ENCODE peak calls at places on chromosome 2, in four cellular contexts. One of them, this sample, is unnamed.

GRCh38 chr2:95388091-95388692 is 14.3 kb upstream of the FAHD2A start:
- DNase-seq in GM23248: no peak
- DNase-seq in neuronal stem cell: no peak
- DNase-seq in SK-N-SH: no peak
- DNase-seq in this sample: no peak

GRCh38 chr2:88626171-88627054 is 851 bp downstream of the EIF2AK3 start:
- DNase-seq in SK-N-SH: peak; percentile 69
- DNase-seq in GM23248: peak; percentile 71
- DNase-seq in neuronal stem cell: peak; percentile 29
- DNase-seq in this sample: peak; percentile 69

GRCh38 chr2:46229134-46230063 is 67.8 kb upstream of the EPAS1 start:
- DNase-seq in neuronal stem cell: peak; percentile 9
- DNase-seq in GM23248: no peak
- DNase-seq in SK-N-SH: no peak
- DNase-seq in this sample: peak; percentile 41

GRCh38 chr2:118774458-118775133 is 72.9 kb downstream of the EN1 start:
- DNase-seq in GM23248: peak; percentile 85
- DNase-seq in neuronal stem cell: peak; percentile 59
- DNase-seq in SK-N-SH: peak; percentile 75
- DNase-seq in this sample: peak; percentile 91

GRCh38 chr2:185537689-185538088 is 200.9 kb upstream of the FSIP2 start:
- DNase-seq in SK-N-SH: no peak
- DNase-seq in GM23248: no peak
- DNase-seq in neuronal stem cell: no peak
- DNase-seq in this sample: no peak

GRCh38 chr2:88729061-88729745 is 37.7 kb downstream of the RPIA start:
- DNase-seq in neuronal stem cell: no peak
- DNase-seq in GM23248: no peak
- DNase-seq in SK-N-SH: no peak
- DNase-seq in this sample: no peak

GRCh38 chr2:101307503-101307902 is 998 bp downstream of the RNF149 start:
- DNase-seq in GM23248: peak; percentile 56
- DNase-seq in SK-N-SH: no peak
- DNase-seq in neuronal stem cell: no peak
- DNase-seq in this sample: no peak

GRCh38 chr2:231680992-231681852 is 27.1 kb upstream of the PTMA start:
- DNase-seq in neuronal stem cell: peak; percentile 87
- DNase-seq in SK-N-SH: peak; percentile 99
- DNase-seq in GM23248: peak; percentile 83
- DNase-seq in this sample: peak; percentile 97

GRCh38 chr2:10151462-10151861 is 28.9 kb downstream of the RRM2 start:
- DNase-seq in SK-N-SH: no peak
- DNase-seq in GM23248: no peak
- DNase-seq in neuronal stem cell: no peak
- DNase-seq in this sample: no peak

GRCh38 chr2:177553176-177553909 is 160.8 kb downstream of the AGPS start:
- DNase-seq in SK-N-SH: no peak
- DNase-seq in GM23248: peak; percentile 76
- DNase-seq in neuronal stem cell: no peak
- DNase-seq in this sample: no peak

GRCh38 chr2:58906151-58906645 is 665.1 kb upstream of the FANCL start:
- DNase-seq in SK-N-SH: no peak
- DNase-seq in neuronal stem cell: no peak
- DNase-seq in GM23248: no peak
- DNase-seq in this sample: no peak

GRCh38 chr2:18690342-18690741 is 101.0 kb upstream of the NT5C1B start:
- DNase-seq in neuronal stem cell: no peak
- DNase-seq in SK-N-SH: peak; percentile 27
- DNase-seq in GM23248: no peak
- DNase-seq in this sample: peak; percentile 64

GRCh38 chr2:47422560-47422959 is 19.6 kb downstream of the MSH2 start:
- DNase-seq in GM23248: peak; percentile 58
- DNase-seq in SK-N-SH: no peak
- DNase-seq in neuronal stem cell: no peak
- DNase-seq in this sample: no peak

GRCh38 chr2:41741951-41742563 is 305.8 kb upstream of the PKDCC start:
- DNase-seq in SK-N-SH: no peak
- DNase-seq in GM23248: no peak
- DNase-seq in neuronal stem cell: no peak
- DNase-seq in this sample: no peak

GRCh38 chr2:18436408-18437077 is 123.9 kb downstream of the RDH14 start:
- DNase-seq in SK-N-SH: no peak
- DNase-seq in GM23248: peak; percentile 52
- DNase-seq in neuronal stem cell: no peak
- DNase-seq in this sample: no peak

GRCh38 chr2:204687776-204688175 is 142.5 kb downstream of the PARD3B start:
- DNase-seq in neuronal stem cell: no peak
- DNase-seq in SK-N-SH: no peak
- DNase-seq in GM23248: no peak
- DNase-seq in this sample: no peak

GRCh38 chr2:14634885-14635871 is 2.7 kb downstream of the LRATD1 start:
- DNase-seq in GM23248: peak; percentile 79
- DNase-seq in neuronal stem cell: peak; percentile 46
- DNase-seq in SK-N-SH: peak; percentile 75
- DNase-seq in this sample: peak; percentile 67

GRCh38 chr2:145402706-145403277 is 882.9 kb upstream of the ZEB2 start:
- DNase-seq in neuronal stem cell: no peak
- DNase-seq in SK-N-SH: no peak
- DNase-seq in GM23248: peak; percentile 26
- DNase-seq in this sample: no peak

GRCh38 chr2:68466361-68466777 is 725 bp downstream of the FBXO48 start:
- DNase-seq in SK-N-SH: no peak
- DNase-seq in neuronal stem cell: no peak
- DNase-seq in GM23248: peak; percentile 90
- DNase-seq in this sample: peak; percentile 44

GRCh38 chr2:186059096-186059495 is 320.5 kb downstream of the FSIP2 start:
- DNase-seq in SK-N-SH: no peak
- DNase-seq in neuronal stem cell: no peak
- DNase-seq in GM23248: peak; percentile 12
- DNase-seq in this sample: no peak

GRCh38 chr2:167572895-167573294 is 674.5 kb downstream of the STK39 start:
- DNase-seq in GM23248: no peak
- DNase-seq in neuronal stem cell: no peak
- DNase-seq in SK-N-SH: no peak
- DNase-seq in this sample: no peak

GRCh38 chr2:214558341-214558740 is 147.5 kb downstream of the VWC2L start:
- DNase-seq in neuronal stem cell: no peak
- DNase-seq in GM23248: no peak
- DNase-seq in SK-N-SH: no peak
- DNase-seq in this sample: no peak

GRCh38 chr2:226800941-226801784 is 1.5 kb upstream of the IRS1 start:
- DNase-seq in neuronal stem cell: peak; percentile 77
- DNase-seq in SK-N-SH: peak; percentile 92
- DNase-seq in GM23248: peak; percentile 73
- DNase-seq in this sample: peak; percentile 91

GRCh38 chr2:203858176-203858575 is 9.4 kb upstream of the CTLA4 start:
- DNase-seq in neuronal stem cell: no peak
- DNase-seq in GM23248: no peak
- DNase-seq in SK-N-SH: no peak
- DNase-seq in this sample: no peak

GRCh38 chr2:62884514-62884913 is 166.1 kb upstream of the OTX1 start:
- DNase-seq in GM23248: peak; percentile 21
- DNase-seq in neuronal stem cell: no peak
- DNase-seq in SK-N-SH: no peak
- DNase-seq in this sample: no peak

GRCh38 chr2:240957656-240958365 is 40.6 kb upstream of the SNED1 start:
- DNase-seq in neuronal stem cell: no peak
- DNase-seq in GM23248: peak; percentile 60
- DNase-seq in SK-N-SH: peak; percentile 79
- DNase-seq in this sample: no peak

GRCh38 chr2:148524519-148524919 is 120.0 kb upstream of the EPC2 start:
- DNase-seq in GM23248: no peak
- DNase-seq in SK-N-SH: no peak
- DNase-seq in neuronal stem cell: no peak
- DNase-seq in this sample: no peak

GRCh38 chr2:9149726-9150567 is 56.7 kb upstream of the ASAP2 start:
- DNase-seq in GM23248: no peak
- DNase-seq in neuronal stem cell: no peak
- DNase-seq in SK-N-SH: no peak
- DNase-seq in this sample: no peak

GRCh38 chr2:29502452-29502851 is 387.2 kb downstream of the CLIP4 start:
- DNase-seq in GM23248: peak; percentile 48
- DNase-seq in SK-N-SH: no peak
- DNase-seq in neuronal stem cell: no peak
- DNase-seq in this sample: no peak

GRCh38 chr2:74525717-74526648 is at the start of gene DQX1:
- DNase-seq in GM23248: peak; percentile 57
- DNase-seq in neuronal stem cell: no peak
- DNase-seq in SK-N-SH: peak; percentile 52
- DNase-seq in this sample: peak; percentile 44

GRCh38 chr2:168740788-168741187 is 61.6 kb upstream of the NOSTRIN start:
- DNase-seq in neuronal stem cell: no peak
- DNase-seq in SK-N-SH: no peak
- DNase-seq in GM23248: no peak
- DNase-seq in this sample: no peak

GRCh38 chr2:53028259-53028658 is 739.3 kb upstream of the CHAC2 start:
- DNase-seq in GM23248: peak; percentile 49
- DNase-seq in neuronal stem cell: no peak
- DNase-seq in SK-N-SH: no peak
- DNase-seq in this sample: no peak

GRCh38 chr2:50438293-50438692 is 593.6 kb downstream of the NRXN1 start:
- DNase-seq in GM23248: no peak
- DNase-seq in neuronal stem cell: no peak
- DNase-seq in SK-N-SH: no peak
- DNase-seq in this sample: no peak

GRCh38 chr2:273338-273737 is 8.6 kb downstream of the ACP1 start:
- DNase-seq in neuronal stem cell: no peak
- DNase-seq in SK-N-SH: no peak
- DNase-seq in GM23248: no peak
- DNase-seq in this sample: no peak

GRCh38 chr2:268323-268722 is 3.6 kb downstream of the ACP1 start:
- DNase-seq in SK-N-SH: no peak
- DNase-seq in GM23248: no peak
- DNase-seq in neuronal stem cell: no peak
- DNase-seq in this sample: no peak

GRCh38 chr2:270861-271260 is 6.1 kb downstream of the ACP1 start:
- DNase-seq in neuronal stem cell: no peak
- DNase-seq in GM23248: no peak
- DNase-seq in SK-N-SH: no peak
- DNase-seq in this sample: no peak

GRCh38 chr2:271917-272316 is 7.2 kb downstream of the ACP1 start:
- DNase-seq in GM23248: no peak
- DNase-seq in neuronal stem cell: no peak
- DNase-seq in SK-N-SH: no peak
- DNase-seq in this sample: no peak

DNA sequence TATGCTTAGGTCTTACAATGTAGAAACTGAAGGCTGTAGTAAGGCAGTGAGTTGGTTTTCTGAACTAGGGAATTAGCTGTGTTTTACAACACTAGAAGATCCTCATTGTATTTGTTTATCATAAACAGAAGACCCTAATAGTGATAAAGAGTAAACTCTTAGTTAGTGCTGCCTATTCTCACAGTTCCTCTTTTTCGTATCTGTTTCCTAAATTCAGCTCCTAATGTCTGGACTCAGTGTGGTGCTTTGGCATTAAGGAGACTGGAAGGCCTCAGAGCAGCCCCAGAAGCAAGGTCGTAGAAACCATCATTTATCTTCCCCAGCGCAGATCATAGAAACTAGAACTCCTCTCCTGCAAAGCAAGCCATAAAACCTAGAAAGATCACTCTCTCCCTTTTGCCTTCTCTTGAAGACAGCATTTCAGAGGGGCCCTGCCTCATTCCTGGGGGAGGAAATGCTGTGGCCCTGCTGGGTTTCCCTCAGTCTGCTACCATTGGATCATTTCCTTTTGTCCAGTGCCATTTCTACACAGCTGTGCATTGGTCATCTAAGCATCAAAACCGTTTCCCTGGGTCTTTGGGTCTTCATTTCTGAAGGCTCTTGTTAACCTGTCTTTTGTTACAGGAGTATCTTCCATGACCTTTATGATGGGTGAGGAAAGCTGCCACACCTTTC is 4.7 kb downstream of the ACP1 start:
- DNase-seq in GM23248: no peak
- DNase-seq in neuronal stem cell: no peak
- DNase-seq in SK-N-SH: no peak
- DNase-seq in this sample: no peak
- H3K27ac ChIP-seq in GM23248: no peak overlapping the region
- H3K27ac ChIP-seq in neuronal stem cell: no peak overlapping the region
- H3K27ac ChIP-seq in SK-N-SH: no peak overlapping the region
- H3K27ac ChIP-seq in this sample: no peak overlapping the region

GRCh38 chr2:105399207-105399861 is 483 bp upstream of the FHL2 start:
- DNase-seq in GM23248: no peak
- DNase-seq in SK-N-SH: no peak
- DNase-seq in neuronal stem cell: no peak
- DNase-seq in this sample: no peak

GRCh38 chr2:105397025-105397722 is 1.7 kb downstream of the FHL2 start:
- DNase-seq in neuronal stem cell: no peak
- DNase-seq in SK-N-SH: no peak
- DNase-seq in GM23248: peak; percentile 42
- DNase-seq in this sample: no peak

GRCh38 chr2:105400138-105400540 is 1.3 kb upstream of the FHL2 start:
- DNase-seq in GM23248: no peak
- DNase-seq in SK-N-SH: no peak
- DNase-seq in neuronal stem cell: no peak
- DNase-seq in this sample: no peak

GRCh38 chr2:105397959-105398521 is 811 bp downstream of the FHL2 start:
- DNase-seq in neuronal stem cell: no peak
- DNase-seq in SK-N-SH: no peak
- DNase-seq in GM23248: peak; percentile 68
- DNase-seq in this sample: no peak

GRCh38 chr2:105398522-105399206 is at the start of gene FHL2:
- DNase-seq in GM23248: peak; percentile 94
- DNase-seq in neuronal stem cell: peak; percentile 74
- DNase-seq in SK-N-SH: peak; percentile 94
- DNase-seq in this sample: peak; percentile 92
- H3K9ac ChIP-seq in GM23248: peak within 1 kb of the TSS; percentile 100
- H3K9ac ChIP-seq in neuronal stem cell: peak within 1 kb of the TSS; percentile 89
- H3K9ac ChIP-seq in SK-N-SH: peak within 1 kb of the TSS; percentile 99
- H3K9ac ChIP-seq in this sample: peak within 1 kb of the TSS; percentile 61

GRCh38 chr2:37934591-37935513 is 9.8 kb downstream of the RMDN2 start:
- DNase-seq in SK-N-SH: no peak
- DNase-seq in neuronal stem cell: no peak
- DNase-seq in GM23248: no peak
- DNase-seq in this sample: no peak
- H3K27ac ChIP-seq in SK-N-SH: no peak overlapping the region
- H3K27ac ChIP-seq in neuronal stem cell: no peak overlapping the region
- H3K27ac ChIP-seq in GM23248: no peak overlapping the region
- H3K27ac ChIP-seq in this sample: no peak overlapping the region

GRCh38 chr2:43345391-43345813 is 119.0 kb upstream of the ZFP36L2 start:
- DNase-seq in SK-N-SH: peak; percentile 75
- DNase-seq in neuronal stem cell: no peak
- DNase-seq in GM23248: peak; percentile 19
- DNase-seq in this sample: peak; percentile 44

GRCh38 chr2:43343573-43344304 is 117.3 kb upstream of the ZFP36L2 start:
- DNase-seq in neuronal stem cell: no peak
- DNase-seq in SK-N-SH: no peak
- DNase-seq in GM23248: peak; percentile 88
- DNase-seq in this sample: no peak

GRCh38 chr2:43346619-43347018 is 120.2 kb upstream of the ZFP36L2 start:
- DNase-seq in GM23248: no peak
- DNase-seq in neuronal stem cell: no peak
- DNase-seq in SK-N-SH: no peak
- DNase-seq in this sample: no peak

GRCh38 chr2:43345872-43346271 is 119.5 kb upstream of the ZFP36L2 start:
- DNase-seq in GM23248: no peak
- DNase-seq in neuronal stem cell: no peak
- DNase-seq in SK-N-SH: no peak
- DNase-seq in this sample: peak; percentile 25

GRCh38 chr2:43344911-43345373 is 118.5 kb upstream of the ZFP36L2 start:
- DNase-seq in GM23248: no peak
- DNase-seq in neuronal stem cell: no peak
- DNase-seq in SK-N-SH: peak; percentile 68
- DNase-seq in this sample: no peak
- H3K9ac ChIP-seq in GM23248: no peak overlapping the region
- H3K9ac ChIP-seq in neuronal stem cell: no peak overlapping the region
- H3K9ac ChIP-seq in SK-N-SH: no peak overlapping the region
- H3K9ac ChIP-seq in this sample: no peak overlapping the region

This sample was measured in neural progenitor cell.